ENCODE peak calls at places on chromosomes 6 and 20, in eight cellular contexts. T is Ammon's horn; G is activated T-cell treated with anti-CD3 and anti-CD28 coated beads, Interleukin-2, amount 50 U/mL, for 24 hours; W is neural crest cell; X is activated CD8-positive, alpha-beta memory T cell treated with anti-CD3 and anti-CD28 coated beads, Interleukin-2, amount 50 U/mL, for 48 hours; U is mammary epithelial cell; L is T-helper 1 cell; A is non-pigmented ciliary epithelial cell. S is an unnamed sample.

GRCh38 chr6:82467338-82467737 is 103.7 kb downstream of the TPBG start:
- DNase-seq in W (no peak), T (no peak), A (no peak), U (no peak), G (no peak), L (no peak), X (no peak), S (no peak)

GRCh38 chr6:16168858-16169257 is 40.0 kb downstream of the MYLIP start:
- DNase-seq in L (peak; percentile 11), T (peak; percentile 71), A (no peak), U (no peak), X (no peak), W (no peak), G (no peak), S (no peak)

GRCh38 chr20:9442858-9443257 is 71.5 kb upstream of the LAMP5 start:
- DNase-seq in X (no peak), G (no peak), U (peak; percentile 7), W (no peak), T (peak; percentile 70), A (no peak), L (no peak), S (no peak)

GRCh38 chr6:43186019-43186418 is 4.0 kb downstream of the CUL9 start:
- DNase-seq in T (no peak), A (no peak), G (no peak), W (no peak), L (no peak), U (no peak), X (no peak), S (no peak)

GRCh38 chr20:4812641-4813075 is 90.9 kb downstream of the PRND start:
- DNase-seq in T (no peak), G (peak; percentile 56), A (no peak), W (no peak), L (peak; percentile 54), U (no peak), X (peak; percentile 58), S (peak; percentile 52)

GRCh38 chr6:16704706-16705402 is 56.4 kb downstream of the ATXN1 start:
- DNase-seq in A (no peak), U (peak; percentile 66), L (peak; percentile 79), T (no peak), W (no peak), G (peak; percentile 73), X (peak; percentile 73), S (no peak)

GRCh38 chr20:56429496-56429895 is 17.4 kb downstream of the CASS4 start:
- DNase-seq in T (no peak), X (peak; percentile 62), L (no peak), U (no peak), W (no peak), G (peak; percentile 58), A (no peak), S (no peak)

GRCh38 chr6:25504661-25505060 is 147.4 kb upstream of the SCGN start:
- DNase-seq in A (no peak), U (no peak), X (no peak), W (no peak), G (no peak), L (no peak), T (no peak), S (no peak)

GRCh38 chr20:55650609-55651228 is 354.6 kb downstream of the CBLN4 start:
- DNase-seq in T (no peak), W (no peak), A (no peak), U (no peak), X (no peak), G (no peak), L (no peak), S (no peak)

GRCh38 chr6:17998442-17998841 is 11.0 kb upstream of the KIF13A start:
- DNase-seq in T (no peak), W (no peak), L (no peak), G (no peak), A (no peak), X (no peak), U (peak; percentile 62), S (no peak)

GRCh38 chr6:34182751-34183531 is 37.1 kb upstream of the GRM4 start:
- DNase-seq in L (peak; percentile 86), T (no peak), A (no peak), W (no peak), U (no peak), G (peak; percentile 70), X (peak; percentile 76), S (no peak)

S was measured in retina.